ENCODE peak calls at places on chromosomes 12 and 14, in six cellular contexts. I, N, Z, Y, S and E are unnamed samples.

GRCh38 chr14:101909371-101910096 is 54.8 kb upstream of the DYNC1H1 start:
- DNase-seq in Y (no peak), S (no peak), N (no peak), Z (no peak), I (no peak), E (no peak)

GRCh38 chr12:131197490-131197889 is 243.8 kb downstream of the ADGRD1 start:
- DNase-seq in Y (no peak), Z (no peak), I (no peak), N (no peak), S (no peak), E (no peak)

GRCh38 chr12:32365473-32366064 is 33.8 kb upstream of the FGD4 start:
- DNase-seq in S (peak), Y (no peak), Z (peak), I (peak), N (peak), E (peak)

GRCh38 chr14:94612580-94613554 is 676 bp downstream of the SERPINA3 start:
- DNase-seq in S (no peak), Y (no peak), Z (peak), I (peak), N (no peak), E (no peak)

GRCh38 chr12:25585021-25585523 is 32.0 kb upstream of the LMNTD1 start:
- DNase-seq in Y (no peak), Z (no peak), N (no peak), I (peak), S (no peak), E (no peak)

GRCh38 chr14:89422181-89422951 is 5.3 kb upstream of the FOXN3 start:
- DNase-seq in I (peak), N (no peak), Y (no peak), S (no peak), Z (peak), E (no peak)

GRCh38 chr12:4423528-4424195 is 22.0 kb downstream of the FGF6 start:
- DNase-seq in Z (no peak), I (no peak), S (no peak), N (no peak), Y (no peak), E (no peak)

GRCh38 chr14:103121846-103122577 is 1.2 kb upstream of the TNFAIP2 start:
- DNase-seq in Z (no peak), Y (peak), N (peak), S (peak), I (peak), E (no peak)

GRCh38 chr12:46478123-46478522 is 105.5 kb upstream of the SLC38A2 start:
- DNase-seq in N (no peak), Z (no peak), S (no peak), I (no peak), Y (no peak), E (no peak)

GRCh38 chr12:98509063-98509462 is 6.3 kb upstream of the TMPO start:
- DNase-seq in Z (no peak), N (no peak), Y (peak), I (no peak), S (peak), E (no peak)

GRCh38 chr14:61025239-61026223 is 44.5 kb downstream of the SLC38A6 start:
- DNase-seq in Y (no peak), N (peak), I (peak), S (peak), Z (peak), E (peak)

GRCh38 chr14:83940253-83940652 is 1589.7 kb upstream of the FLRT2 start:
- DNase-seq in N (no peak), I (no peak), Y (no peak), Z (no peak), S (peak), E (no peak)

DNA sequence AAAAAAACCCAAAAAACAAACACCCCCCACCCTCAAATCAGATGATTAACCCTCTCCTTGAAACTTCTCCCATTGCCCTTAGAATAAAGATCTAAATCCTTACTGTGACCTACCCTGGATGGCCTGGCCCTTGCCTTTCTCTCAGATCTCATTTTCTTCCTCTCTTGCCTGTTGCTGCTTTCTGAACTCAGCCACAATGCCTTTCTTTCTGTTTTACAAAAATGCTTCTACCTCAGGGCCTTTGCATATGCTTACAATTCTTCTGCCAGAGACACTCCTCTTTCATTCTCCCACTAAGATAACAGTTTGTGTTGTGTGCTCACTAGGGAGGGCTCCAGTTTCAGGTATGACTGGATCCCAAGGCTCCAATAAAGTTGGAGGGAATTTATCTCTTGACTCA is 108.3 kb downstream of the PTPN11 start:
- DNase-seq in S (no peak), Y (no peak), I (no peak), N (no peak), Z (no peak), E (no peak)
- H2AK5ac ChIP-seq in S (no peak), Y (no peak), I (no peak), N (no peak), Z (no peak), E (no peak)

DNA sequence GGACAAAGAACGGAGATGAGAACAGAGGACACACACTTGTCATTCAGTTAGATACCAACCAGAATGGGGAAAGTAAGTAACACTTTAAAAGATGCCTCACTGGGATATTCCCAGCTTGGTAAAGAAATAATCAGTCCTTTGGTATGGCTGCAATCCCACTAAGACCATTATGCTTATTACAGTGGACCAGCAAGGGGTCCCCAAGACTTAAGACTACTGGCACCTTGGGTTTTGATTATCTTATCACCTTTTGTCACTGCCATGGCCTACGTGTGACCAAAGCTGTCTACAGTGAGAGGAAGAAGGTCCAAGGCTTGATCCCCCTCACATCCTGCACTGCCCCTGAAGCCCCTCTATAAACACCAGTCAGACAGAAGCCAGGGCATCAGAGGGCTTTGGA is 65.8 kb downstream of the TRAFD1 start:
- DNase-seq in Y (no peak), I (no peak), Z (no peak), S (peak), N (no peak), E (no peak)
- H3K4me3 ChIP-seq in Y (no peak), I (no peak), Z (no peak), S (no peak), N (no peak), E (no peak)

GRCh38 chr14:81220488-81220766 is 332 bp downstream of the GTF2A1 start:
- DNase-seq in Z (no peak), S (no peak), N (no peak), Y (no peak), I (no peak), E (no peak)

GRCh38 chr14:81220767-81221578 is at the start of gene GTF2A1:
- DNase-seq in S (peak), N (peak), Y (peak), I (peak), Z (peak), E (peak)

GRCh38 chr14:81219821-81220487 is 805 bp downstream of the GTF2A1 start:
- DNase-seq in I (peak), Y (peak), Z (peak), N (no peak), S (peak), E (no peak)

GRCh38 chr14:81221579-81222102 is 882 bp upstream of the GTF2A1 start:
- DNase-seq in Z (no peak), Y (no peak), N (no peak), S (peak), I (peak), E (no peak)

GRCh38 chr14:81219210-81219820 is 1.4 kb downstream of the GTF2A1 start:
- DNase-seq in I (peak), Z (peak), Y (peak), N (peak), S (peak), E (peak)
- H3K23ac ChIP-seq in I (peak), Z (no peak), Y (no peak), N (no peak), S (no peak), E (peak)

DNA sequence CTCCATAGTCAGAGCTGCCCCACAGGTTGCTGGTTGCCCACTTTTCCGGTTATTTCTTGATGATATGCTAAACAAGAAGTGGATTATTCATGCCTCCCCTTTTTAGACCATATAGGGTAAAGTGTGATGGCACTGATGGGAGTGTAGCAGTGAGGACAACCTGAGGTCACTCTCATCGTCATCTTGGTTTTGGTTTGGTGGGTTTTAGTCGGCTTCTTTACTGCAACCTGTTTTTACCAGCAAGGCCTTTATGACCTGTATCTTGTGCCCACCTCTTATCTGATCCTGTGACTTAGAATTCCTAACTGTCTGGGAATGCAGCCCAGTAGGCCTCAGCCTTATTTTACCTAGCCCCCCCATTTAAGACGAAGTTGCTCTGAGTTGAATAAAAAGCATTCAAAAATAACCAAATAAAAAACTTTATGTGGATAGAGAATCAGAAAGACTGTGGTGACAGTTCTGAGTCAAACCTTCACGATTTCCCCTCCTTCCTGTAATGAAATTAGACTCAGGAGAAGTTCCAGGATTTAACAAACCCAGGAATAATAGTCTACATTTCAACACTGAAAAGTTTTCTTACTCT is 144.2 kb downstream of the PAWR start:
- DNase-seq in I (no peak), N (no peak), Z (peak), S (peak), Y (no peak), E (no peak)
- H2AK5ac ChIP-seq in I (peak), N (peak), Z (no peak), S (no peak), Y (peak), E (no peak)

GRCh38 chr12:53739285-53740129 is 12.3 kb upstream of the CALCOCO1 start:
- DNase-seq in S (no peak), N (no peak), Y (no peak), I (no peak), Z (no peak), E (no peak)
- H3K4me3 ChIP-seq in S (no peak), N (no peak), Y (peak), I (peak), Z (no peak), E (no peak)

GRCh38 chr12:108686753-108687152 is 44.6 kb downstream of the CORO1C start:
- DNase-seq in S (no peak), Y (no peak), Z (no peak), I (no peak), N (no peak), E (no peak)
- H3K23ac ChIP-seq in S (no peak), Y (no peak), Z (peak), I (peak), N (no peak), E (no peak)

GRCh38 chr14:90804776-90805391 is 11.3 kb downstream of the TTC7B start:
- DNase-seq in Y (no peak), N (no peak), I (no peak), S (no peak), Z (no peak), E (no peak)
- H2AK5ac ChIP-seq in Y (peak), N (no peak), I (no peak), S (peak), Z (peak), E (no peak)

GRCh38 chr12:21675641-21676040 is 18.0 kb upstream of the LDHB start:
- DNase-seq in N (no peak), Z (no peak), I (no peak), Y (no peak), S (no peak), E (no peak)

GRCh38 chr12:21676781-21677180 is 19.1 kb upstream of the LDHB start:
- DNase-seq in Z (no peak), I (no peak), Y (no peak), S (no peak), N (no peak), E (no peak)

GRCh38 chr12:21677622-21678277 is 20.1 kb upstream of the LDHB start:
- DNase-seq in N (no peak), Z (no peak), Y (no peak), S (no peak), I (peak), E (no peak)

GRCh38 chr12:21678959-21679358 is 21.3 kb upstream of the LDHB start:
- DNase-seq in Z (no peak), Y (no peak), S (no peak), I (no peak), N (no peak), E (no peak)

GRCh38 chr12:21677204-21677603 is 19.6 kb upstream of the LDHB start:
- DNase-seq in N (no peak), Z (no peak), Y (no peak), S (no peak), I (no peak), E (no peak)
- H3K4me3 ChIP-seq in N (no peak), Z (no peak), Y (no peak), S (no peak), I (no peak), E (no peak)

GRCh38 chr12:13099066-13099909 is 4.2 kb downstream of the GSG1 start:
- DNase-seq in Z (no peak), I (no peak), N (peak), S (no peak), Y (no peak), E (no peak)

GRCh38 chr12:13101854-13102375 is 1.6 kb downstream of the GSG1 start:
- DNase-seq in I (peak), N (peak), S (no peak), Z (peak), Y (no peak), E (no peak)

GRCh38 chr12:13099910-13100609 is 3.4 kb downstream of the GSG1 start:
- DNase-seq in N (peak), S (no peak), Z (no peak), I (no peak), Y (no peak), E (no peak)

GRCh38 chr12:13100882-13101769 is 2.3 kb downstream of the GSG1 start:
- DNase-seq in S (peak), N (peak), Y (peak), Z (peak), I (peak), E (peak)

DNA sequence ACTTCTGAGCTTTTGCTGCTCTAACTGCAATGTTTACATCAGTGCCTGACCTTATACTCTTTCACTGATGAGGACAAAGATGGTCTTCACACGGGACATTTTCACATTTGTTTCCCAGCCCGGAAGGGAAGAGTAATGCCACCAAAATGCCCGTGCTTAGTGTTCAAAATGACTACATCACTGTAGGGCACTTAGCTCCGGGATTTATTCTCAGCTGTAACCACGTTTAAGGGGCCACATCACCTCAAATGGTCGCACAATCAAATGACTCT is 2.9 kb downstream of the GSG1 start:
- DNase-seq in Y (no peak), S (no peak), N (no peak), I (no peak), Z (no peak), E (no peak)
- H3K23ac ChIP-seq in Y (no peak), S (no peak), N (no peak), I (peak), Z (peak), E (no peak)

GRCh38 chr12:51687142-51687935 is 96.3 kb downstream of the SCN8A start:
- DNase-seq in I (peak), Y (no peak), S (no peak), N (no peak), Z (no peak), E (no peak)
- H2AK5ac ChIP-seq in I (peak), Y (no peak), S (no peak), N (no peak), Z (no peak), E (no peak)